ENCODE peak calls at places on chromosomes 4 and X, in seven cellular contexts. I is mesenchymal stem cell, O is H9, J is IMR-90, G is neuronal stem cell, R is H1, W is trophoblast cell. S is an unnamed sample.

GRCh38 chrX:115345654-115346014 is 56.1 kb downstream of the LUZP4 start:
- DNase-seq in I (peak; percentile 63), O (no peak), J (no peak), G (no peak), R (no peak), W (no peak), S (no peak)

GRCh38 chr4:26083987-26084386 is 170.0 kb downstream of the SMIM20 start:
- DNase-seq in I (peak; percentile 78), O (no peak), J (peak; percentile 95), G (no peak), R (no peak), W (peak; percentile 27), S (peak; percentile 34)

GRCh38 chr4:86916392-86916791 is 18.4 kb upstream of the AFF1 start:
- DNase-seq in I (no peak), O (no peak), J (no peak), G (no peak), R (no peak), W (no peak), S (no peak)

GRCh38 chrX:31279359-31279758 is 207.5 kb upstream of the FTHL17 start:
- DNase-seq in I (peak; percentile 28), O (peak; percentile 30), J (peak; percentile 26), G (no peak), R (no peak), W (no peak), S (peak; percentile 58)

GRCh38 chr4:77232653-77233052 is 75.6 kb downstream of the CCNG2 start:
- DNase-seq in I (peak; percentile 9), O (no peak), J (peak; percentile 11), G (no peak), R (no peak), W (peak; percentile 40), S (peak; percentile 56)

GRCh38 chrX:118693843-118694242 is 33.6 kb upstream of the IL13RA1 start:
- DNase-seq in I (no peak), O (no peak), J (no peak), G (no peak), R (no peak), W (no peak), S (no peak)

GRCh38 chr4:26223160-26223559 is 97.7 kb upstream of the RBPJ start:
- DNase-seq in I (peak; percentile 26), O (no peak), J (peak; percentile 81), G (no peak), R (no peak), W (peak; percentile 96), S (no peak)

GRCh38 chrX:53193093-53193492 is 31.9 kb downstream of the KDM5C start:
- DNase-seq in I (no peak), O (no peak), J (no peak), G (no peak), R (no peak), W (no peak), S (no peak)

GRCh38 chrX:131262200-131262599 is 26.9 kb downstream of the IGSF1 start:
- DNase-seq in I (no peak), O (no peak), J (no peak), G (no peak), R (no peak), W (no peak), S (no peak)

DNA sequence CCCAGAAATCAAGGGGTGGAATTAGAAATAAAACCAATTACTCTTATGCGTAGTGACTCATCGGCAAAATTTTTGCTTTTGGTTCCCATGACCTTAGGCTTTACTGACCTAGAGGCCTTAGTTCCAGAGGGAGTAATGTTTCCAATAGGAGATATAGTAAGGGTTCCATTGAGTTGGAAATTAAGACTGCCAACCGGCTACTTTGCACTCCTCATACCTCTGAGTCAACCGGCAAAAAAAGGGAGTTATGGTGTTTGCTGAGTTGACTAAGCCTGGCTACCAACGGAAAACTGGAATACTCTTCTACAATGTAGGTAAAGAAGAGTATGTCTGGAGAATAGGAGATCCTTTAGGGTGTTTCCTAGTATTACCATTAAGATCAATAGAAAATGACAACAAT is 919.8 kb downstream of the CENPC start:
- DNase-seq in I (no peak), O (no peak), J (no peak), G (no peak), R (no peak), W (no peak), S (no peak)
- H3K18ac ChIP-seq in I (no peak overlapping the region), O (no peak overlapping the region), J (no peak overlapping the region), G (no peak overlapping the region), R (no peak overlapping the region), W (no peak overlapping the region), S (no peak overlapping the region)

DNA sequence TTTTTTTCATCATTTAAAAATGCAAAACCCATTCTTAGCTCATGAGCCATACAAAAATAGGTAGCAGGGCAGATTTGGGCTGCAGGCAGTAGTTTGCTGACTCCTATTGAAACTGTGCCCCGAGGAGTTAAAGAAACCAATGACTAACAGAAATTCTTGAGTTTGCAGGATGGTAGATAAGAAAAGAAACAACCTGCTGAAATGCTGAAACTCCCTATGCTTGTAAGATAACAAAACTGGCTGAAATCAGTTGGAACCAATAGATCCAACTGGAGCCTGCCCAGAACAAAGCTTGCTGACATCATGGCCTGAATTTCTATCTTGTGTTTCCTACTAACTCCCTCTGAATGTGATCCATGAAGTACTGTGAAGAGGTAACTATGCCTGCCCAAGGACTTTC is 68.6 kb downstream of the ANOS1 start:
- DNase-seq in I (no peak), O (no peak), J (no peak), G (no peak), R (no peak), W (peak; percentile 41), S (peak; percentile 66)
- H2AK5ac ChIP-seq in I (no peak overlapping the region), O (no peak overlapping the region), J (no peak overlapping the region), G (no peak overlapping the region), R (no peak overlapping the region), W (no peak overlapping the region), S (no peak overlapping the region)

GRCh38 chrX:148204195-148204594 is 223.1 kb downstream of the FMR1NB start:
- DNase-seq in I (no peak), O (no peak), J (no peak), G (no peak), R (no peak), W (no peak), S (no peak)
- H3K18ac ChIP-seq in I (no peak overlapping the region), O (no peak overlapping the region), J (no peak overlapping the region), G (no peak overlapping the region), R (no peak overlapping the region), W (no peak overlapping the region), S (no peak overlapping the region)

GRCh38 chr4:185969657-185970056 is 99.3 kb upstream of the TLR3 start:
- DNase-seq in I (no peak), O (no peak), J (no peak), G (no peak), R (no peak), W (no peak), S (no peak)
- H2AK5ac ChIP-seq in I (no peak overlapping the region), O (no peak overlapping the region), J (no peak overlapping the region), G (no peak overlapping the region), R (no peak overlapping the region), W (no peak overlapping the region), S (no peak overlapping the region)

GRCh38 chr4:80140237-80140636 is 57.1 kb upstream of the PRDM8 start:
- DNase-seq in I (no peak), O (no peak), J (no peak), G (no peak), R (no peak), W (no peak), S (no peak)
- H3K18ac ChIP-seq in I (no peak overlapping the region), O (no peak overlapping the region), J (peak overlapping the region; percentile 40), G (no peak overlapping the region), R (no peak overlapping the region), W (no peak overlapping the region), S (no peak overlapping the region)

DNA sequence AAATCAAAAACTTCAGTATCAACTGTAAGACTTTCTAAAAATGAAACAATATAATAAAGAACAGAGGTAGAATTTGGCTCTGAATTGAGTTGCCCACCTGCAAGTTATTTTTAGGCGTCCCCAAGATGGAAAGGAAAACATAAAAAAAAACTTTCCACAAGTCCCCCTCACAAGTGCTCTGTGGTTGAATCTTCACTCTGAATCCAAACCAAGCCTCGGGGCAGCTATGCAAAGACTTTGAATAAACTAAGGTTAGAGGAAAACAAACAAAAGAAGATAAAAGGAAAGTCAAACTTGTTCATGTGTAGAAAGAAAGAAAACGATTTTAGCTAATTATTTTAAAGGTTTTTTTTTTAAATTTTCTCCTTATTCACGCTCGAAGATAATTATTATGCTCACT is 372.4 kb upstream of the SLIT2 start:
- DNase-seq in I (peak; percentile 2), O (no peak), J (no peak), G (no peak), R (no peak), W (no peak), S (peak; percentile 34)
- H2AK5ac ChIP-seq in I (no peak overlapping the region), O (no peak overlapping the region), J (no peak overlapping the region), G (no peak overlapping the region), R (no peak overlapping the region), W (no peak overlapping the region), S (no peak overlapping the region)

GRCh38 chr4:73865697-73866096 is 3.5 kb upstream of the CXCL1 start:
- DNase-seq in I (no peak), O (no peak), J (no peak), G (no peak), R (no peak), W (no peak), S (no peak)
- H3K18ac ChIP-seq in I (no peak overlapping the region), O (no peak overlapping the region), J (no peak overlapping the region), G (no peak overlapping the region), R (no peak overlapping the region), W (no peak overlapping the region), S (no peak overlapping the region)

DNA sequence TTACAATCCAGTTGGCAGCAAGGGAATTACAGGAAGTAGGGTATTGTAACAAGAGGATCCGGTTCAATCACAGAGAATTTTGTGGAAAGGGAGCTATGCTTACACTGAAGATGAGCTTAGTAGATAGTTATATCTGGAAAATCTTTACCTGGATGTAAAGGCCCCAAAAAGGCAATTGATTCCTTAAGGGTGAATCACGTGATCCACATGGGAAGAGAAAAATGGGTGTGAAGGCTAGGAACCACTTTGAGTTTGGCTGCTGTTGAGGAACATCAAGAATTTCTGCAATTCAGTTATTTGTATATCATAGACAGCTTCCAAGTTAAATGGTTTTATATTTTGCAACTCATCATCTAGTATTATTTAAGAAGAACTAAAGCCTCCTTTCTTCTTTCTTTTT is 194.0 kb upstream of the ARHGAP24 start:
- DNase-seq in I (no peak), O (no peak), J (no peak), G (no peak), R (no peak), W (no peak), S (no peak)
- H2AK5ac ChIP-seq in I (no peak overlapping the region), O (no peak overlapping the region), J (no peak overlapping the region), G (no peak overlapping the region), R (no peak overlapping the region), W (no peak overlapping the region), S (no peak overlapping the region)